ENCODE peak calls at places on chromosomes 11 and 22, in seven cellular contexts. N, F, I, Z, G, M and O are unnamed samples.

GRCh38 chr11:72932132-72932570 is 117.9 kb downstream of the ATG16L2 start:
- DNase-seq in N (no peak), F (peak; percentile 72), I (no peak), Z (no peak), G (no peak), M (no peak), O (no peak)

GRCh38 chr11:12922418-12922817 is 86.7 kb upstream of the RASSF10 start:
- DNase-seq in N (no peak), F (no peak), I (no peak), Z (no peak), G (no peak), M (no peak), O (no peak)

GRCh38 chr22:46260038-46260437 is 3.1 kb downstream of the PKDREJ start:
- DNase-seq in N (no peak), F (no peak), I (no peak), Z (no peak), G (no peak), M (no peak), O (no peak)

GRCh38 chr11:100760766-100761165 is 73.7 kb downstream of the ARHGAP42 start:
- DNase-seq in N (no peak), F (no peak), I (no peak), Z (no peak), G (no peak), M (no peak), O (no peak)

GRCh38 chr22:24420977-24421343 is 6.4 kb upstream of the ADORA2A start:
- DNase-seq in N (no peak), F (no peak), I (no peak), Z (no peak), G (no peak), M (no peak), O (no peak)

GRCh38 chr11:133964946-133965632 is 8.3 kb upstream of the IGSF9B start:
- DNase-seq in N (no peak), F (peak; percentile 60), I (no peak), Z (no peak), G (no peak), M (no peak), O (peak; percentile 56)

GRCh38 chr11:92227954-92228935 is 3.6 kb downstream of the FAT3 start:
- DNase-seq in N (peak; percentile 13), F (peak; percentile 46), I (no peak), Z (no peak), G (no peak), M (peak; percentile 21), O (no peak)

GRCh38 chr22:19802881-19803735 is 42.5 kb downstream of the TBX1 start:
- DNase-seq in N (no peak), F (no peak), I (no peak), Z (no peak), G (no peak), M (peak; percentile 19), O (no peak)

GRCh38 chr11:45280449-45280848 is 5.7 kb downstream of the SYT13 start:
- DNase-seq in N (no peak), F (no peak), I (no peak), Z (peak; percentile 51), G (no peak), M (no peak), O (no peak)

GRCh38 chr11:14223636-14224035 is 135.3 kb downstream of the RRAS2 start:
- DNase-seq in N (no peak), F (no peak), I (no peak), Z (no peak), G (no peak), M (no peak), O (no peak)

GRCh38 chr11:115455606-115456005 is 48.6 kb downstream of the CADM1 start:
- DNase-seq in N (no peak), F (no peak), I (no peak), Z (no peak), G (peak; percentile 76), M (no peak), O (no peak)

GRCh38 chr11:116330439-116331185 is 442.2 kb downstream of the BUD13 start:
- DNase-seq in N (no peak), F (no peak), I (no peak), Z (no peak), G (no peak), M (no peak), O (no peak)

GRCh38 chr11:62491571-62492329 is 54.9 kb downstream of the AHNAK start:
- DNase-seq in N (no peak), F (no peak), I (no peak), Z (no peak), G (no peak), M (no peak), O (no peak)
- TF ChIP-seq EZH2phosphoT487 in N (no peak), F (no peak), I (no peak), Z (no peak), G (no peak), M (no peak), O (no peak)

DNA sequence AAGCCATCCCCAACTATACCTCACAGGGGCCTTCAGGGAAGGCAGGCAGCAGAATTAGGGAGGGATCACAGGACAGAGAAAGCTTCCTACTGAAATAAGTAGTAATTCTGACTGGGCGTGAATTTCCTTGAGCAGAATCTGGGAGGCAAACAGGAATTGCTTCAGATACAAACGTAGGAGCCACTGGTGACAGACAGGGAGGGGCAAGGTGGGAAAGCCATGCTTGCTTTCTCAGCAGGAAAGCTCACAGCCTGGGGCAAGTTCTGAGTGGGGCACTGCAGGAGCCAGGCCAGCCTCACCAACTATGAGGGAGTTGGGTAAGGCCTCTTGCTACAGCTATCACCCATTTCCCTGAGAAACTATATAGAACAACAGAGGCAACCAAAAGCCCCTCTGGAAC is 43.6 kb downstream of the ARHGAP32 start:
- DNase-seq in N (no peak), F (no peak), I (no peak), Z (no peak), G (no peak), M (no peak), O (no peak)
- TF ChIP-seq EZH2phosphoT487 in N (no peak), F (no peak), I (no peak), Z (no peak), G (no peak), M (no peak), O (no peak)

DNA sequence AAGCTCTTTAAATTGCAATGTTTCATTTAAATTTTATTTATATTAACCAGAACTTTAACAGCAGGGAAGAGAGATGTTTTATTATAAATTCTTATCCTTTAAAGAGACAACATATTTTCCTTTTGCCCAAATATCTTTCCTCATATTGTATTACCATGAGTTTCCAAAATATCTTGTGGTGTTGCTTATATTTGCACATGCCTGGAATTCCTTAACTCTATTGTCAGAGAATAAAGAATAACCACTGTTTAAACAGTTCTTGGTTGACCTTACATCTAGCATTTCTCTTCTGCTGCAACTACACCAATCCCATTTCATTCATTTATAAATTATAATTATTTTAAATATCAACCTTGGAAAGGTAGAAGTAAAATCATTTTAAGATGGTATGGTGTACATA is 923.4 kb downstream of the KCNA4 start:
- DNase-seq in N (no peak), F (peak; percentile 70), I (no peak), Z (no peak), G (no peak), M (no peak), O (no peak)
- TF ChIP-seq EZH2phosphoT487 in N (no peak), F (no peak), I (no peak), Z (no peak), G (no peak), M (no peak), O (no peak)

DNA sequence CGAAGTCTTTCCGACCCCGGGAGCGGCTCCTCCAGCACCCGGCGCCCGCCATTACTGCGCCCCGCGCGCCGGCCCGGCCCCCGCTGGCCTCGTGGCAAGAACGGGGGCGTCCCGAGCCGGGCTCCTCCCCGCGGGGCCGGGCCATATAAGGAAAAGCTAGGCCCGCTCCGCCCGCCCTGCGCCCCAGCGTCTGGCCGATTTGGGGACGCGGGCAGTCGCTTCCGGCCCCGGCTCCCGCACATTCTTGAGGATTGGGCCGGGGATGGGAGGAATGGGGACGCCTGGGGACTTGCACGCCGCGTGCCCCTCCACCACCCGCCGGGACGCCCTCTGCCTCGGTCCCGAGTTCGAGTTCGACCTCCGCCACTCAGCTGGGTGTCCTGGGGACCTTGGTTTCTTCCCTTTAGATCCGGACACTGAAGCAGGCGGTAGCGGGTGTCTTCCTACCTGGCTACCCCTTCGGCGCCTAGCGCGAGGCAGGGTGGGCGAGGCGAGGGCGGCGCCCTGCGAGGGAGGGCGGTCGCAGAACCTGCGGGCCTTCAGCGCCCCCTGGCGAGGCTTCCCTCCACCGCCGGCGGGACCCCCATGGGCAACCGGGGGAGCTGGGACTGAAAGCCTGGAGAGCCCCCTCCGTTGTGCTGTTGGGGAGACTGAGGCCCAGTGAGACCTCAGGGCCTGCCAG is 3.8 kb downstream of the SMTN start:
- DNase-seq in N (peak; percentile 90), F (peak; percentile 95), I (no peak), Z (peak; percentile 88), G (peak; percentile 98), M (peak; percentile 96), O (peak; percentile 93)
- TF ChIP-seq EZH2phosphoT487 in N (no peak), F (no peak), I (no peak), Z (no peak), G (no peak), M (no peak), O (no peak)

GRCh38 chr11:69662806-69663205 is 12.3 kb downstream of the LTO1 start:
- DNase-seq in N (no peak), F (no peak), I (no peak), Z (no peak), G (no peak), M (peak; percentile 19), O (no peak)
- TF ChIP-seq EZH2phosphoT487 in N (no peak), F (no peak), I (no peak), Z (no peak), G (no peak), M (no peak), O (no peak)

DNA sequence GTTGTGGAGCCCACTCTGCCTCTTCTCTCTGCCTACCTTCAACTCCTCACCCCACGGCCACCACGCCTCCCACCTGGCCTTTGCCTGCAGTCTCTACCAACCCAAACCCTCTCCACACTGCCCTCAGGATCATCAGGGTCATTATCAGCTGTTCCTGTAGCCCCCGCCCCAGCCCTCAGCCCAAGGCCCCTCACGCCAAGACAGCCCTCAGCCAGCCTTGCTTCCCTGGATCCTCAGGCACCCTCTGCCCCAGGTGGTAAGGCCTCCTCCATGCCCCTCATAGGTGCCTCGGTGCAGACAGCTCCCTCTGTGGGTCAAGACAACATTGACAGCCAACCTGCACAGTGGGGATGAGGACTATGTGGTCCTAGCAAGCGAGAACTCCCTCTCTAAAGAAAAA is 1.7 kb downstream of the SBF1 start:
- DNase-seq in N (peak; percentile 38), F (peak; percentile 34), I (peak; percentile 43), Z (peak; percentile 51), G (peak; percentile 57), M (no peak), O (no peak)
- TF ChIP-seq EZH2phosphoT487 in N (no peak), F (no peak), I (no peak), Z (no peak), G (no peak), M (no peak), O (no peak)

DNA sequence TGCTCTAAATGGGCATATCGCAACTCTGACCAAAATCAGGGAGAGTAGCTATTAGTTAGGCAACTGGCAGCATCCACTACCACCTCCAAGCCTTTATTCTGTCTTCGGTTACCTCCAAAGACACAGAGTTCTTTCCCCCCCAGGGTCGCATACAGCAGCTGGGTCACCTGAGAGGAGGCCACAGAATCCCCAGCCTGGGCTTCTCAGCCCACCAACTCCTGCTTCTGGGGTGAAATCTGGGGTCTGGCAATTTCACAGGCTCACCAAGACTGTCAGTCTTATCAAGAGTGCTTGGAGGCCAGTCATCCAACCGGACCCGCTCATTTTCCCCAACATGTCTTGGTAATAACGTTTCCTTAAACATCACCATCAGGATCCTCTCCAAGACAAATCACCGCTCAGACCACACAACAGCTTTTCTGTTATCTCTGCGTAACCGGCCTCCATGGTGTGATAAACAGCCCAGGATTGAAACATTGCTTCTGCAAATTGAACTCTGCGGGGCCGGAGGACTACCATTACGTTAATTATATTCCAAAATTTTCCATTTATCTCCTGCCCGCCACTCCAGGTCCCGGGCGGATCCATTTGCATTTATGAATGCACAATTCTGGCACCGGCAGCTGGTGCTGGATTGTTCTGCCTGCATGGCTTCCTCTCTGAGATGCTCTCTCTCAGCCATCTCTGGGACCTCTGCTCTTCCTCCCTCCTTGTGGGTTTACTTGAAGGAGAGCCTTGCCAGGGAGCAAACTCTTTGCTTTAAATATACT is 35.6 kb downstream of the RTL6 start:
- DNase-seq in N (no peak), F (no peak), I (no peak), Z (no peak), G (no peak), M (no peak), O (no peak)
- TF ChIP-seq EZH2phosphoT487 in N (no peak), F (no peak), I (no peak), Z (no peak), G (no peak), M (no peak), O (no peak)